ENCODE peak calls at places on chromosomes 6 and 20, in four cellular contexts. One of them, this sample, is unnamed. For H3K4me1, the result is how much of the 10 kb centered on the place peaks cover.

GRCh38 chr6:28727559-28728211 is 196.1 kb downstream of the TRIM27 start:
- DNase-seq in HCT116: no peak
- DNase-seq in PC-9: no peak
- DNase-seq in hepatocyte: no peak
- DNase-seq in this sample: no peak

GRCh38 chr6:138682722-138683521 is 90.6 kb upstream of the CCDC28A start:
- DNase-seq in hepatocyte: no peak
- DNase-seq in PC-9: peak
- DNase-seq in HCT116: no peak
- DNase-seq in this sample: no peak

GRCh38 chr6:104409913-104410312 is 449.8 kb downstream of the HACE1 start:
- DNase-seq in HCT116: no peak
- DNase-seq in PC-9: no peak
- DNase-seq in hepatocyte: no peak
- DNase-seq in this sample: no peak

GRCh38 chr6:102717737-102718427 is 1324.4 kb downstream of the GRIK2 start:
- DNase-seq in hepatocyte: no peak
- DNase-seq in PC-9: no peak
- DNase-seq in HCT116: no peak
- DNase-seq in this sample: no peak

GRCh38 chr6:12363651-12364381 is 73.7 kb downstream of the EDN1 start:
- DNase-seq in HCT116: no peak
- DNase-seq in PC-9: no peak
- DNase-seq in hepatocyte: peak
- DNase-seq in this sample: no peak

GRCh38 chr6:13383280-13384163 is 55.2 kb upstream of the TBC1D7 start:
- DNase-seq in hepatocyte: no peak
- DNase-seq in HCT116: no peak
- DNase-seq in PC-9: peak
- DNase-seq in this sample: no peak

GRCh38 chr6:14070457-14070856 is 47.1 kb upstream of the CD83 start:
- DNase-seq in hepatocyte: no peak
- DNase-seq in PC-9: no peak
- DNase-seq in HCT116: no peak
- DNase-seq in this sample: no peak

GRCh38 chr6:56954389-56955170 is at the start of gene BEND6:
- DNase-seq in HCT116: no peak
- DNase-seq in PC-9: peak
- DNase-seq in hepatocyte: peak
- DNase-seq in this sample: peak

GRCh38 chr6:34791842-34792604 is at the start of gene BLTP3A:
- DNase-seq in hepatocyte: peak
- DNase-seq in HCT116: peak
- DNase-seq in PC-9: no peak
- DNase-seq in this sample: peak

GRCh38 chr20:43842126-43843020 is 72.3 kb upstream of the TOX2 start:
- DNase-seq in HCT116: no peak
- DNase-seq in PC-9: no peak
- DNase-seq in hepatocyte: no peak
- DNase-seq in this sample: no peak

GRCh38 chr20:17735206-17735804 is 35.5 kb downstream of the BANF2 start:
- DNase-seq in HCT116: no peak
- DNase-seq in PC-9: no peak
- DNase-seq in hepatocyte: peak
- DNase-seq in this sample: no peak

GRCh38 chr20:1467355-1468116 is 887 bp upstream of the NSFL1C start:
- DNase-seq in PC-9: no peak
- DNase-seq in HCT116: no peak
- DNase-seq in hepatocyte: peak
- DNase-seq in this sample: no peak

GRCh38 chr6:40627316-40627715 is 40.2 kb upstream of the LRFN2 start:
- DNase-seq in HCT116: no peak
- DNase-seq in PC-9: no peak
- DNase-seq in hepatocyte: no peak
- DNase-seq in this sample: no peak

GRCh38 chr20:24732076-24732475 is 217.0 kb upstream of the CST7 start:
- DNase-seq in HCT116: no peak
- DNase-seq in PC-9: no peak
- DNase-seq in hepatocyte: no peak
- DNase-seq in this sample: no peak

GRCh38 chr6:143583542-143584330 is 72.2 kb upstream of the FUCA2 start:
- DNase-seq in HCT116: no peak
- DNase-seq in hepatocyte: peak
- DNase-seq in PC-9: no peak
- DNase-seq in this sample: no peak

GRCh38 chr20:38063911-38064310 is 30.4 kb downstream of the RPRD1B start:
- DNase-seq in HCT116: no peak
- DNase-seq in PC-9: no peak
- DNase-seq in hepatocyte: no peak
- DNase-seq in this sample: no peak

DNA sequence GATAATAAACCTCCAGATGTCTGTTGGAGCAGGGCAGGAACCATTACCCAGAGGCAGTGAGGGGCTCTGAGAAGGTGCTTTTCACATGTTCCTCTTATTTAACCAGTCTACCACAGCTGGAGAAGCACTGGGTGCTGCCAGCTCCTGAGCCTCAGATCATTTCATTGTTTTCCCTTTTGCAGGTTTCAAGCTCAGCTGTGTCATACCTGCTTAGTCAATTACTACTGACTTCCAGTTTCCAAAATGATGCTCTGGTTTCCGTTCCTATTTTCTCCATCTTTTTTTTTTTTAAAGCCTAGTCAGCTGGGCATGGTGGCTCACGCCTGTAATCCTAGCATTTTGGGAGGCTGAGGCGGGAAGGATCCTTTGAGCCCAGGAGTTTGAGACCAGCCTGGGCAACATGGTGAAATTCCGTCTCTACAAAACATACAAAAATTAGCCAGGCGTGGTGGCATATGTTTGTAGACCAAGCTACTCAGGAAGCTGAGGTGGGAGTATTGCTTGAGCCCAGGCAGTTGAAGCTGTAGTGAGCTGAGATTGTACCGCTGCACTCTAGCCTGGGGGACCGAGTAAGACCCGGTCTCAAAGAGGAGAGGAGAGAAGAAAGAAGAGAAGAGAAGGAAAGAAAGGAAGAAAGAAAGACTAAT is 6.7 kb downstream of the FLOT1 start:
- DNase-seq in hepatocyte: no peak
- DNase-seq in PC-9: no peak
- DNase-seq in HCT116: no peak
- DNase-seq in this sample: no peak
- H3K4me1 ChIP-seq in hepatocyte: under half
- H3K4me1 ChIP-seq in PC-9: under half
- H3K4me1 ChIP-seq in HCT116: under half
- H3K4me1 ChIP-seq in this sample: under half

GRCh38 chr6:36874016-36874442 is 574 bp downstream of the PPIL1 start:
- DNase-seq in HCT116: no peak
- DNase-seq in PC-9: no peak
- DNase-seq in hepatocyte: no peak
- DNase-seq in this sample: no peak

GRCh38 chr6:36873115-36873514 is 1.5 kb downstream of the PPIL1 start:
- DNase-seq in PC-9: no peak
- DNase-seq in hepatocyte: no peak
- DNase-seq in HCT116: no peak
- DNase-seq in this sample: no peak

GRCh38 chr6:36875250-36875633 is 639 bp upstream of the PPIL1 start:
- DNase-seq in HCT116: no peak
- DNase-seq in hepatocyte: no peak
- DNase-seq in PC-9: no peak
- DNase-seq in this sample: no peak

GRCh38 chr6:36874443-36875249 is at the start of gene PPIL1:
- DNase-seq in hepatocyte: peak
- DNase-seq in HCT116: peak
- DNase-seq in PC-9: peak
- DNase-seq in this sample: peak

GRCh38 chr6:36873612-36874011 is 991 bp downstream of the PPIL1 start:
- DNase-seq in HCT116: no peak
- DNase-seq in PC-9: no peak
- DNase-seq in hepatocyte: no peak
- DNase-seq in this sample: no peak
- TF ChIP-seq CTCF in HCT116: no peak
- TF ChIP-seq CTCF in PC-9: peak
- TF ChIP-seq CTCF in hepatocyte: peak
- TF ChIP-seq CTCF in this sample: no peak

GRCh38 chr20:57504411-57504810 is 20.5 kb downstream of the CTCFL start:
- DNase-seq in PC-9: no peak
- DNase-seq in HCT116: no peak
- DNase-seq in hepatocyte: no peak
- DNase-seq in this sample: no peak
- TF ChIP-seq EZH2 in PC-9: no peak
- TF ChIP-seq EZH2 in HCT116: no peak
- TF ChIP-seq EZH2 in hepatocyte: no peak
- TF ChIP-seq EZH2 in this sample: no peak

DNA sequence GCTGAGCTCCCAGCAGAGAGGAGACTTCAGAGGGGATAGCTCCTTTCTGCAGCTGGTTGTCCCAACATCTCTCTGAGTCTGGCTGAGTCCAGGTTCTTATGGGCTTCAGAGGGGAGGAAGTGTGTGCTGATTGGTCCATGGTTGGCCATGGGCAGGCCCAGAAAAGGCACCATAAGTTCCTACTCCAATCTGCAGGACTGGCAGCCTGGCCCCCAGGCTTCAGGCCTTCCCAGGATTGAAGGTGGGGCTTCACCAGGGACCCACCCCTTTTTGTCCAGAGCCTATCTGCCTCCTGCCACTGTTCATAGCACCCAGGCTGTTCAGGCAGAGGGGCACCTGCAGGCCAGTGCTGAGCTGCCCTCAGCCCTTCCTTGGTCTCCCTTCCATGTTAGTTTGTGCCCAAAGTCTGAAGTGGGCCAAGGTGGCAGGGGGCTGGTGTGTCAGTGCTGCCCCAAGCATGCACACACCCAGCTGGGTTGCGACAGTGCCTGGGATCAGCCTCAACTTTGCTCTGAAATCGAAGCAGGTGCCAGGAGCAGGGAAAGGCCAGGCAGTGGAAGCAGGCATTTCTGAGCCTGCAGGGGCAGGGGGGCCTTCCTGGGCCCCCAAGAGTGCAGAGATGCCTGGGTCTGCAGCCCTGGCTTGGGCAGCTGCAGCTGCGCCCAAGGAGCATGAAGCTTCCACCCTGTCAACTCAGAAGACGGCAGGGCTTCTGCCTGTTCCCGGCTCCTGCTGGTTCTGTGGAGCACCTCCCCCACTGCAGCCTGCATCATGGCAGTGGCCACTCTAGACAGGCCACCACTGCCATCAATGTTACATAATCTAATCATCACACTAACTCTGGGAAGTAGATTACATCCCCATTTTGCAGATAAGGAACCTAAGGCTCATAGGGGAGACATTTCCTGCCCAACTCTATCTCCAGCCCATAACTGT is 21.4 kb upstream of the TOP1 start:
- DNase-seq in HCT116: no peak
- DNase-seq in PC-9: peak
- DNase-seq in hepatocyte: no peak
- DNase-seq in this sample: no peak
- H3K4me1 ChIP-seq in HCT116: half or more
- H3K4me1 ChIP-seq in PC-9: half or more
- H3K4me1 ChIP-seq in hepatocyte: under half
- H3K4me1 ChIP-seq in this sample: under half